ENCODE peak calls at places on chromosomes 16 and 17, in nine cellular contexts. I is astrocyte of the spinal cord; O is aorta; S is right cardiac atrium; H is spleen; D is adipocyte; B is naive thymus-derived CD4-positive, alpha-beta T cell; Y is mesendoderm; A is prostate gland. G is an unnamed sample.

GRCh38 chr16:87074635-87075318 is 242.4 kb downstream of the C16orf95 start:
- DNase-seq in I (peak; percentile 1), O (no peak), D (no peak), B (no peak), S (no peak), Y (no peak), H (no peak), A (no peak), G (no peak)

GRCh38 chr17:40329981-40330794 is 21.2 kb downstream of the RARA start:
- DNase-seq in B (no peak), O (no peak), D (no peak), A (peak; percentile 71), I (no peak), Y (no peak), S (peak; percentile 91), H (peak; percentile 90), G (peak; percentile 44)

GRCh38 chr16:75340715-75341500 is 89.5 kb upstream of the BCAR1 start:
- DNase-seq in B (no peak), Y (peak; percentile 76), D (peak; percentile 13), S (no peak), A (no peak), I (peak; percentile 63), O (no peak), H (no peak), G (no peak)

GRCh38 chr16:80803341-80804060 is 897 bp downstream of the CDYL2 start:
- DNase-seq in I (no peak), D (peak; percentile 58), H (peak; percentile 87), O (peak; percentile 78), Y (peak; percentile 44), S (peak; percentile 72), B (peak; percentile 38), A (peak; percentile 32), G (peak; percentile 69)

GRCh38 chr16:69031877-69032301 is 73.6 kb upstream of the HAS3 start:
- DNase-seq in A (no peak), Y (no peak), H (no peak), I (no peak), S (no peak), B (no peak), D (no peak), O (no peak), G (no peak)

GRCh38 chr16:64437706-64438329 is 684.0 kb downstream of the CDH11 start:
- DNase-seq in S (no peak), Y (no peak), I (no peak), A (no peak), O (no peak), D (no peak), H (no peak), B (no peak), G (no peak)

GRCh38 chr16:89191901-89192184 is 8.5 kb downstream of the SLC22A31 start:
- DNase-seq in D (no peak), I (no peak), B (no peak), S (no peak), A (no peak), Y (no peak), H (no peak), O (no peak), G (no peak)

GRCh38 chr17:30475206-30475605 is 2.0 kb upstream of the GOSR1 start:
- DNase-seq in S (no peak), A (no peak), H (no peak), Y (no peak), I (no peak), B (no peak), D (no peak), O (no peak), G (no peak)

GRCh38 chr17:35731932-35732805 is 730 bp downstream of the RASL10B start:
- DNase-seq in Y (no peak), A (no peak), I (no peak), S (peak; percentile 60), D (peak; percentile 46), H (no peak), B (no peak), O (no peak), G (no peak)

GRCh38 chr16:29811170-29811895 is 660 bp upstream of the PRRT2 start:
- DNase-seq in S (peak; percentile 98), Y (peak; percentile 99), I (peak; percentile 96), H (peak; percentile 96), B (peak; percentile 47), A (peak; percentile 97), D (peak; percentile 98), O (peak; percentile 97), G (peak; percentile 58)

GRCh38 chr16:29810699-29811169 is 1.3 kb upstream of the PRRT2 start:
- DNase-seq in I (no peak), A (no peak), B (no peak), S (peak; percentile 41), O (no peak), D (no peak), H (no peak), Y (no peak), G (no peak)

GRCh38 chr16:29808219-29808900 is 2.0 kb downstream of the MAZ start:
- DNase-seq in I (no peak), D (no peak), A (no peak), S (peak; percentile 69), B (no peak), H (peak; percentile 85), O (no peak), Y (no peak), G (no peak)

GRCh38 chr16:29809031-29809747 is 2.8 kb upstream of the PRRT2 start:
- DNase-seq in Y (no peak), O (no peak), A (no peak), H (peak; percentile 86), D (no peak), S (peak; percentile 74), B (no peak), I (no peak), G (no peak)

DNA sequence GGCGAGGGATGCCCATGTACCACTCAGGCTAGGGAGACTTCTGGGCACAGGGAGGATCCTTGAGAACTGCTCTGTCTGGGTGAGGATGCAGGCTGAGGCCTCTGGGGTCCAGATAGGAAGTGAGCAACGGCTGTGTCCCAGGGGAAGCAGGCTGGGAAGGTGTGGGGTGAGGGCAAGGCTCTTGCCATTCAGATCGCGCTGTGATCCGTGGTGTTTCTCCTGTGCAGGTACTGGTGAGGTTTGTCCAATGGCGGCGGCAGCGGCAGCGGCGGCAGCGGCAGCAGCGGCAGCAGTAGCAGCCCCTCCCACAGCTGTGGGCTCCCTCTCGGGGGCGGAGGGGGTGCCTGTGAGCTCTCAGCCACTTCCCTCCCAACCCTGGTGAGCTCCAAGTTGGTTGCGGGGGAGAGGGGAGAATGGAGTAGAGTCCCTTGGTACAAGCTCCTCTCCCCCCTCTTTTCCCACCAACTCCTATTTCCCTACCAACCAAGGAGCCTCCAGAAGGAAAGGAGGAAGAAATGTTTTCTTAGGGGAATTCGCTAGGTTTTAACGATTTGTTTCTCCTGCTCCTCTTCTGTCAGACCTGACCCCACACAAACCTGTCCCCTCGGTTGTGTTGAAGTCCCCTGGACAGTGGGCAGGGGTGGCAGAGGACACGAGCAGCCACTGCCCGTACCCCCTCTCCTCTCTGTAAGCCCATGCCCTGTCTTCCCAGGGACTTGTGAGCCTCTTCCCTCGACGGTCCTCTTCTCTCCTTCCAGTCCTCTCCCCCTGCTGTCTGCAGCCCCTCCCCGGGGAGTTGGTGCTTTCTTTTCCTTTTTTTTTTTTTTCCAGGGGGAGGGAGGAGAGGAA is 1.9 kb upstream of the PRRT2 start:
- DNase-seq in B (peak; percentile 33), Y (peak; percentile 65), D (no peak), S (peak; percentile 71), H (peak; percentile 84), O (no peak), A (no peak), I (no peak), G (peak; percentile 57)
- H3K4me3 ChIP-seq in B (peak overlapping the region; percentile 80), Y (no peak overlapping the region), D (peak overlapping the region; percentile 17), S (no peak overlapping the region), H (peak overlapping the region; percentile 0), O (no peak overlapping the region), A (no peak overlapping the region), I (no peak overlapping the region), G (peak overlapping the region; percentile 71)

GRCh38 chr16:9847146-9847545 is 335.1 kb downstream of the GRIN2A start:
- DNase-seq in I (no peak), O (no peak), H (no peak), B (no peak), D (no peak), A (no peak), S (no peak), Y (no peak), G (no peak)
- H3K4me3 ChIP-seq in I (no peak overlapping the region), O (no peak overlapping the region), H (no peak overlapping the region), B (no peak overlapping the region), D (no peak overlapping the region), A (no peak overlapping the region), S (no peak overlapping the region), Y (no peak overlapping the region), G (no peak overlapping the region)

DNA sequence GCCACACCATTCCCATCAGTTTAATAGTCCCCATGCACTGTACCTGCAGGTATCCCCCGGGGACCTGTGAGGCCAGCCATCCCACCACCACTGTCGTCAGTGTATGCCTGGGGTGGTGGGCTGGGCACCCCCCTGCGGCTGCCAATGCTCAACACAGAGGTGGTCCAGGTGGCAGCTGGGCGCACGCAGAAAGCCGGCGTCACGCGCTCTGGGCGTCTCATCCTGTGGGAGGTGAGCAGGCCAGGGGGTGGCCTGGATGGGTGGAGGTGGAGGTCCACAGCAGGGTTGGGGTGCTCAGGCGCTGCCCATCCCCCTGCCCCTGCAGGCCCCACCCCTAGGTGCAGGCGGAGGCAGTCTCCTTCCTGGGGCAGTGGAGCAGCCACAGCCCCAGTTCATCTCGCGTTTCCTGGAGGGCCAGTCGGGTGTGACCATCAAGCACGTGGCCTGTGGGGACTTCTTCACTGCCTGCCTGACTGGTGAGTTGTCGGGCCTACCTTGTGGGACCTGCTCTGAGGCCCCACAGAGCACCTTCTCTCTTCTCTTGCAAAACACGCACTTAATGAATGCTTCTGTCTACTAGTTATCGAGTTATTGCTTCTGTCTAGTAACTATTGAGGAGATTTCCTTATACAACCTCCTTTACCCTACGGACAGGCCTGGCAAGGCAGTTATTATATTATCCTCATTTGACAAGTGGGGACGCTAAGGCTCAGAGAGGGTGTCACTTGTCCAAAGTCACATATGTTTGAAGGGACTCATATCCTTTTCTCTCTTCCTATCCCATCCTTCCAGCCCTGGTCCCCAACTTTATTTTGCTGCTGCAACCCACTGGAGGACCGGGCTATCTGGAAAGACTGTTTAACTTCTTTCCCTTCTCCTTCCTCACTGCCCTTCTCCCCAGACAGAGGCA is 5.8 kb upstream of the TRAF4 start:
- DNase-seq in I (no peak), Y (no peak), A (no peak), D (no peak), S (peak; percentile 51), H (peak; percentile 94), O (no peak), B (no peak), G (no peak)
- H3K4me3 ChIP-seq in I (no peak overlapping the region), Y (no peak overlapping the region), A (no peak overlapping the region), D (no peak overlapping the region), S (no peak overlapping the region), H (no peak overlapping the region), O (no peak overlapping the region), B (no peak overlapping the region), G (no peak overlapping the region)

DNA sequence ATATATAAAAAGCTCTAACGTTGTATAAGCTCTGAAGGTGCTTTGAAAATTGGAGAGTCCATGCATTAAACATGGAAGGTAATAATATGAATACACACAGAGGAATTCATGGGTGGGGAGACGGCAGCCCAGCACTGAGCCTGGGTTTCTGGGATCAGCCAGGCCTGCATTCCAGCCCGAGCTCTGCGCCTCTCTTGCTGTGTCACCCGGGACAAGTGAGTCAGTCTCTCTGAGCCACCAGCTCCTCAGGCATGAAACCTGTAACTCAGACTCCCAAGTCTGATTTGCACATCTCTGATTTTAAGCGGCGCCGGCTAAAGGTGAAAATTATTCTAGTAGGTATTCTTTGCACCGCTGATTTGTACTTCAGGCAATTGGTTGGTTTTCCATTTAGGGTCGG is 238.8 kb downstream of the MRTFB start:
- DNase-seq in A (no peak), S (peak; percentile 30), D (peak; percentile 77), H (peak; percentile 33), O (peak; percentile 74), I (peak; percentile 44), B (no peak), Y (peak; percentile 71), G (no peak)
- H3K4me3 ChIP-seq in A (no peak overlapping the region), S (no peak overlapping the region), D (peak overlapping the region; percentile 4), H (no peak overlapping the region), O (no peak overlapping the region), I (no peak overlapping the region), B (no peak overlapping the region), Y (no peak overlapping the region), G (no peak overlapping the region)

GRCh38 chr17:76957600-76958464 is 89.6 kb downstream of the MGAT5B start:
- DNase-seq in I (peak; percentile 32), Y (no peak), B (no peak), H (peak; percentile 51), S (no peak), D (peak; percentile 9), A (no peak), O (peak; percentile 61), G (no peak)
- H3K4me3 ChIP-seq in I (no peak overlapping the region), Y (no peak overlapping the region), B (no peak overlapping the region), H (no peak overlapping the region), S (no peak overlapping the region), D (no peak overlapping the region), A (no peak overlapping the region), O (no peak overlapping the region), G (no peak overlapping the region)

G was measured in CD8-positive, alpha-beta memory T cell.